ENCODE peak calls at places on chromosome 9, in seven cellular contexts. I is CD8-positive, alpha-beta memory T cell; C is stimulated activated CD4-positive, alpha-beta T cell treated with anti-CD3 and anti-CD28 coated beads, Interleukin-4, amount 100 ng/mL, for 24 hours; A is Right ventricle myocardium superior; R is HL-60; E is stromal cell of bone marrow; U is body of pancreas. Y is an unnamed sample.

GRCh38 chr9:107734231-107735014 is 244.9 kb upstream of the KLF4 start:
- DNase-seq in I (no peak), C (no peak), A (peak; percentile 72), R (no peak), E (peak; percentile 89), U (no peak), Y (no peak)

GRCh38 chr9:121564861-121565260 is 65.2 kb upstream of the GGTA1 start:
- DNase-seq in I (no peak), C (no peak), A (no peak), R (no peak), E (no peak), U (no peak), Y (no peak)

GRCh38 chr9:127661342-127661741 is 45.4 kb upstream of the CFAP157 start:
- DNase-seq in I (no peak), C (no peak), A (no peak), R (no peak), E (no peak), U (peak; percentile 34), Y (no peak)

GRCh38 chr9:104772707-104773106 is 8.8 kb downstream of the NIPSNAP3B start:
- DNase-seq in I (no peak), C (no peak), A (peak; percentile 54), R (no peak), E (no peak), U (no peak), Y (no peak)

GRCh38 chr9:72150172-72150571 is 932 bp downstream of the GDA start:
- DNase-seq in I (no peak), C (no peak), A (no peak), R (no peak), E (no peak), U (no peak), Y (no peak)

GRCh38 chr9:135602789-135603481 is 36.4 kb downstream of the GLT6D1 start:
- DNase-seq in I (peak; percentile 33), C (peak; percentile 59), A (no peak), R (peak; percentile 13), E (peak; percentile 7), U (peak; percentile 46), Y (no peak)

GRCh38 chr9:97487107-97487506 is 14.4 kb upstream of the TMOD1 start:
- DNase-seq in I (no peak), C (no peak), A (no peak), R (no peak), E (no peak), U (no peak), Y (no peak)

GRCh38 chr9:35370241-35370640 is 119.7 kb upstream of the RUSC2 start:
- DNase-seq in I (no peak), C (no peak), A (no peak), R (no peak), E (no peak), U (no peak), Y (no peak)

GRCh38 chr9:116275418-116276295 is 122.1 kb downstream of the PAPPA start:
- DNase-seq in I (no peak), C (no peak), A (no peak), R (no peak), E (no peak), U (no peak), Y (no peak)

GRCh38 chr9:34197756-34198711 is 19.2 kb downstream of the UBAP1 start:
- DNase-seq in I (no peak), C (no peak), A (no peak), R (no peak), E (no peak), U (peak; percentile 45), Y (no peak)

GRCh38 chr9:68894502-68894901 is 119.4 kb downstream of the PRKACG start:
- DNase-seq in I (no peak), C (no peak), A (no peak), R (no peak), E (no peak), U (no peak), Y (no peak)

Y was measured in SIG-M5.